ENCODE peak calls at places on chromosomes 6 and 20, in six cellular contexts. I, N, F, L, B and O are unnamed samples.

GRCh38 chr20:24992420-24993205 is at the start of gene APMAP:
- DNase-seq in I (peak), N (peak), F (peak), L (peak), B (peak), O (peak)

GRCh38 chr6:122063090-122063489 is 336.4 kb upstream of the HSF2 start:
- DNase-seq in I (no peak), N (no peak), F (no peak), L (no peak), B (no peak), O (no peak)

GRCh38 chr20:63881451-63882226 is 13.3 kb upstream of the DNAJC5 start:
- DNase-seq in I (no peak), N (no peak), F (no peak), L (no peak), B (no peak), O (no peak)

GRCh38 chr20:5696011-5696559 is 54.1 kb upstream of the SHLD1 start:
- DNase-seq in I (no peak), N (no peak), F (no peak), L (peak), B (no peak), O (no peak)

GRCh38 chr6:129212081-129212480 is 329.1 kb downstream of the LAMA2 start:
- DNase-seq in I (no peak), N (no peak), F (no peak), L (no peak), B (no peak), O (no peak)

GRCh38 chr20:3749087-3749688 is 16.7 kb downstream of the HSPA12B start:
- DNase-seq in I (no peak), N (no peak), F (no peak), L (no peak), B (peak), O (no peak)

GRCh38 chr6:129672883-129673631 is 36.9 kb downstream of the ARHGAP18 start:
- DNase-seq in I (peak), N (no peak), F (no peak), L (peak), B (no peak), O (no peak)

GRCh38 chr6:84082693-84083265 is 49.2 kb downstream of the MRAP2 start:
- DNase-seq in I (no peak), N (no peak), F (peak), L (no peak), B (no peak), O (no peak)

GRCh38 chr20:48772183-48772976 is 55.4 kb downstream of the PREX1 start:
- DNase-seq in I (no peak), N (no peak), F (no peak), L (no peak), B (peak), O (no peak)

GRCh38 chr20:52783769-52784168 is 188.4 kb upstream of the TSHZ2 start:
- DNase-seq in I (no peak), N (peak), F (no peak), L (no peak), B (no peak), O (no peak)

GRCh38 chr6:116596815-116597214 is 19.5 kb upstream of the RSPH4A start:
- DNase-seq in I (no peak), N (peak), F (peak), L (peak), B (no peak), O (no peak)

GRCh38 chr20:54619181-54619580 is 143.8 kb downstream of the DOK5 start:
- DNase-seq in I (no peak), N (no peak), F (peak), L (no peak), B (no peak), O (no peak)

GRCh38 chr20:38091447-38092216 is 58.1 kb downstream of the RPRD1B start:
- DNase-seq in I (no peak), N (no peak), F (no peak), L (peak), B (no peak), O (no peak)

GRCh38 chr20:23344336-23344735 is 6.3 kb upstream of the NXT1 start:
- DNase-seq in I (no peak), N (no peak), F (peak), L (no peak), B (no peak), O (no peak)

GRCh38 chr6:37375376-37375775 is 21.6 kb downstream of the RNF8 start:
- DNase-seq in I (no peak), N (no peak), F (no peak), L (no peak), B (no peak), O (no peak)

GRCh38 chr20:32474967-32475819 is 109.9 kb downstream of the NOL4L start:
- DNase-seq in I (peak), N (peak), F (peak), L (peak), B (peak), O (peak)

GRCh38 chr6:144265061-144265357 is 20.1 kb upstream of the UTRN start:
- DNase-seq in I (no peak), N (no peak), F (peak), L (peak), B (no peak), O (no peak)

GRCh38 chr20:5780233-5781217 is 30.3 kb downstream of the SHLD1 start:
- DNase-seq in I (no peak), N (no peak), F (no peak), L (peak), B (no peak), O (no peak)

GRCh38 chr6:39029156-39030011 is 19.2 kb upstream of the GLP1R start:
- DNase-seq in I (no peak), N (peak), F (peak), L (no peak), B (no peak), O (no peak)

GRCh38 chr20:14189794-14190402 is 147.5 kb downstream of the FLRT3 start:
- DNase-seq in I (peak), N (no peak), F (peak), L (peak), B (no peak), O (no peak)

GRCh38 chr20:40317156-40317790 is 371.8 kb downstream of the MAFB start:
- DNase-seq in I (no peak), N (no peak), F (no peak), L (no peak), B (no peak), O (no peak)

GRCh38 chr20:47318596-47319516 is 37.6 kb downstream of the ZMYND8 start:
- DNase-seq in I (no peak), N (peak), F (peak), L (peak), B (peak), O (peak)

GRCh38 chr6:169099411-169100202 is 154.0 kb downstream of the THBS2 start:
- DNase-seq in I (no peak), N (peak), F (no peak), L (peak), B (no peak), O (no peak)

GRCh38 chr20:51752343-51752951 is 15.7 kb downstream of the ATP9A start:
- DNase-seq in I (no peak), N (no peak), F (no peak), L (peak), B (no peak), O (no peak)

GRCh38 chr6:127026247-127026646 is 92.2 kb upstream of the RSPO3 start:
- DNase-seq in I (peak), N (no peak), F (no peak), L (no peak), B (no peak), O (no peak)

GRCh38 chr20:54351371-54352136 is 123.8 kb upstream of the DOK5 start:
- DNase-seq in I (no peak), N (no peak), F (no peak), L (no peak), B (no peak), O (no peak)

GRCh38 chr6:155315516-155315871 is 1.2 kb upstream of the TFB1M start:
- DNase-seq in I (no peak), N (no peak), F (no peak), L (no peak), B (no peak), O (no peak)

GRCh38 chr6:142833054-142833453 is 111.9 kb downstream of the HIVEP2 start:
- DNase-seq in I (peak), N (no peak), F (no peak), L (peak), B (no peak), O (no peak)

GRCh38 chr20:58384821-58385220 is 4.2 kb upstream of the VAPB start:
- DNase-seq in I (no peak), N (no peak), F (no peak), L (no peak), B (no peak), O (no peak)

GRCh38 chr6:51963980-51964379 is 123.4 kb downstream of the PKHD1 start:
- DNase-seq in I (no peak), N (no peak), F (peak), L (no peak), B (no peak), O (no peak)

GRCh38 chr20:50478162-50479036 is 31.8 kb upstream of the PTPN1 start:
- DNase-seq in I (no peak), N (peak), F (peak), L (peak), B (peak), O (no peak)

GRCh38 chr6:23537828-23538227 is 588.2 kb upstream of the NRSN1 start:
- DNase-seq in I (no peak), N (no peak), F (no peak), L (no peak), B (no peak), O (no peak)

GRCh38 chr20:45097485-45098095 is 3.3 kb downstream of the KCNS1 start:
- DNase-seq in I (no peak), N (no peak), F (no peak), L (no peak), B (no peak), O (no peak)

GRCh38 chr6:160135922-160136655 is 14.5 kb downstream of the SLC22A1 start:
- DNase-seq in I (no peak), N (peak), F (no peak), L (no peak), B (no peak), O (no peak)

GRCh38 chr20:31869942-31870702 is at the start of the genes DUSP15 and TTLL9:
- DNase-seq in I (no peak), N (peak), F (peak), L (no peak), B (peak), O (peak)

GRCh38 chr20:61558726-61559125 is 306.7 kb downstream of the CDH4 start:
- DNase-seq in I (peak), N (peak), F (no peak), L (peak), B (peak), O (no peak)

GRCh38 chr20:47727170-47727880 is 58.0 kb downstream of the SULF2 start:
- DNase-seq in I (no peak), N (no peak), F (no peak), L (no peak), B (peak), O (no peak)

GRCh38 chr6:11209369-11209768 is 23.1 kb downstream of the NEDD9 start:
- DNase-seq in I (no peak), N (no peak), F (no peak), L (no peak), B (no peak), O (no peak)
- TF ChIP-seq CTCF in I (no peak), N (no peak), F (no peak), L (no peak), B (no peak), O (no peak)

GRCh38 chr6:91082311-91082803 is 495.5 kb upstream of the MAP3K7 start:
- DNase-seq in I (no peak), N (peak), F (no peak), L (peak), B (no peak), O (no peak)

GRCh38 chr6:91079939-91080338 is 493.1 kb upstream of the MAP3K7 start:
- DNase-seq in I (no peak), N (peak), F (no peak), L (no peak), B (no peak), O (no peak)

GRCh38 chr6:91083226-91083625 is 496.4 kb upstream of the MAP3K7 start:
- DNase-seq in I (no peak), N (no peak), F (no peak), L (no peak), B (no peak), O (no peak)

DNA sequence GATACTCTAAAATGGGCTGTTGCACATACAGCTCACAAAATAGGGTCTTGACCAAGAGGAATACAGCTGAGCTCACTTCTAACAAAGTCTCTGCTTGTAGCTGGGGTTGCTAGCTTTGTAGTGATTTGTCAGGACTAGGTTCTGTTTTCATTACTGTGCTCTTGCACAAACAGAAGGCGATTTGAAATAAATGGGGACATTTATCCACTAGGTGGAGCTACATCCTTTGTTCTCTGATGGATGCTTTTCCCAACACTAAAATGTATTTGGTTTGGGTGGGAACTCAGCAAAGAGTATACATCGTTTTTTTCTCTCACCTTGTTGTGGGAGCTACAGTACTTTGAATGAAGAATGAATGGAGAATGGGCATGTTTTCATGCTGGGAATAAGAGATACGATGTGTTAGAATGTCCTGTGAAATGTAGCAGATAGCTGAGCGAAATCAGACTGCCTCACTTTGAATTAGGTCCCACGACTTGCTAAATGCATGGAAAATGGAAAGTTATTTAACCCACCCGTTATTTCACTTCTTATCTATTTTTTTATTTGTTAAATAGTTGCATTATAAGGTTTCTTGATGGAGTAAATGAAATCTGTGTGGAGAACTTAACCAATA is 494.7 kb upstream of the MAP3K7 start:
- DNase-seq in I (peak), N (peak), F (peak), L (peak), B (no peak), O (no peak)
- TF ChIP-seq CTCF in I (peak), N (peak), F (peak), L (peak), B (peak), O (peak)

GRCh38 chr6:135382182-135382628 is 115.3 kb downstream of the AHI1 start:
- DNase-seq in I (no peak), N (no peak), F (no peak), L (no peak), B (no peak), O (no peak)

GRCh38 chr6:135383297-135383696 is 114.2 kb downstream of the AHI1 start:
- DNase-seq in I (no peak), N (no peak), F (no peak), L (peak), B (no peak), O (no peak)

GRCh38 chr6:135380793-135381192 is 116.7 kb downstream of the AHI1 start:
- DNase-seq in I (no peak), N (no peak), F (no peak), L (no peak), B (no peak), O (no peak)

GRCh38 chr6:135385299-135385698 is 112.2 kb downstream of the AHI1 start:
- DNase-seq in I (no peak), N (no peak), F (no peak), L (no peak), B (no peak), O (no peak)

GRCh38 chr6:135383766-135384165 is 113.8 kb downstream of the AHI1 start:
- DNase-seq in I (no peak), N (no peak), F (no peak), L (no peak), B (no peak), O (no peak)
- TF ChIP-seq CTCF in I (no peak), N (peak), F (no peak), L (no peak), B (no peak), O (peak)

GRCh38 chr6:33271098-33271607 is 523 bp downstream of the VPS52 start:
- DNase-seq in I (no peak), N (no peak), F (no peak), L (no peak), B (no peak), O (no peak)
- TF ChIP-seq CTCF in I (no peak), N (peak), F (no peak), L (no peak), B (no peak), O (no peak)

GRCh38 chr6:3433005-3433404 is 23.8 kb downstream of the SLC22A23 start:
- DNase-seq in I (no peak), N (no peak), F (no peak), L (no peak), B (no peak), O (no peak)
- TF ChIP-seq CTCF in I (no peak), N (no peak), F (no peak), L (no peak), B (no peak), O (no peak)

DNA sequence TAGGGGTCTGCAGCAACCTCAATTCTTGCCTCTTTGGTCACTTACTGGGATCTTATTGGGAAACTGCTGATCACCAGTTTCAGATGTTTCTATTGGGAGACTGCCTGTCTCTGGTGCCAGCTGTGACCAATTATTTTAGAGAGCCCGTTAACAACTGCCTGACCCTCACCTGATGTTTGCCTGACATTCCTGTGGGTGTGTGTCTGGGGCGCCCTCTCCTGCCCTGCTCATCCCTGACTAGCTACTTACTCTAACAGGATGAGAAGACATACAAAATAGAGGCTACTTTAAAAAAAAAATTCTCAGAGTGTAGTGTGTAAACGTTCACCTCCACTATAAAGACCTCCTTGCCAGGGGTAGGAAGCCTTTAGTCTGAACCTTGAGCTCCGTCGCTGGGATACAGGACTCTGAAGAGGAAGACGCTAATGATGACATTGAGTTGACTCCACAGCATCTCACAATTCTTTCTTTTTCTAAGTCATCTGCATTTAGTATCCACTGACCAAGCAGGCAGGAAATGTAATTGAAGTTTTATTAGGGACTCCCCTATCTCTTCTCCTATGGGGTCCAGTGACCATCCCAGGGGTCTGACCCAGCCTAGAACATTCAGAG is 54.6 kb upstream of the DDR1 start:
- DNase-seq in I (no peak), N (peak), F (no peak), L (no peak), B (no peak), O (no peak)
- TF ChIP-seq CTCF in I (no peak), N (peak), F (no peak), L (no peak), B (no peak), O (no peak)

GRCh38 chr20:35620818-35621559 is 5.4 kb downstream of the SPAG4 start:
- DNase-seq in I (no peak), N (no peak), F (no peak), L (no peak), B (peak), O (no peak)

GRCh38 chr20:35618032-35618371 is 2.4 kb downstream of the SPAG4 start:
- DNase-seq in I (no peak), N (no peak), F (no peak), L (no peak), B (no peak), O (no peak)

GRCh38 chr20:35618372-35619131 is 2.9 kb downstream of the SPAG4 start:
- DNase-seq in I (no peak), N (peak), F (peak), L (peak), B (peak), O (no peak)

GRCh38 chr20:35619196-35620095 is 3.8 kb downstream of the SPAG4 start:
- DNase-seq in I (peak), N (peak), F (peak), L (peak), B (peak), O (peak)

DNA sequence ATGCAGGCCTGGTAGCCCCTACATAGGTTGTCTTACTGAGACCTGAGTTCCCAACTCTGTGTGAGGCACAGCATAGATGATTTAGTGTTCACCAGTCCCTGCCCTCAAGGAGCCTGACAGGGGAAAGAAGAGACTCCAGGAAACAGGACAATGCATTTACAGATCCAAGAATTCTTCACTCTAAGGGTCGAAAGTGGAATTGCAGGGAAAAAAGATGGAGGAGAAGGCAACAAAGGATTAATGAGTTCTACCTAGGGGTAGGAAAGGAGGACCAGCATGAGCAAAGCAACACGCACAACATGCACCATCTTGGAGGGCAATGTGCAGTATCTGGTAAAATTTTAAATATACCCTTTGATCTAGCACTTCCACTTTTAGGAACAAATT is 5.9 kb downstream of the SPAG4 start:
- DNase-seq in I (no peak), N (no peak), F (no peak), L (no peak), B (no peak), O (no peak)
- TF ChIP-seq CTCF in I (peak), N (peak), F (no peak), L (no peak), B (no peak), O (no peak)

GRCh38 chr6:164039954-164040375 is 625.4 kb downstream of the QKI start:
- DNase-seq in I (no peak), N (no peak), F (no peak), L (no peak), B (peak), O (no peak)
- TF ChIP-seq CTCF in I (no peak), N (no peak), F (no peak), L (no peak), B (no peak), O (no peak)

GRCh38 chr6:150549007-150549406 is 50.7 kb upstream of the PLEKHG1 start:
- DNase-seq in I (no peak), N (no peak), F (no peak), L (no peak), B (no peak), O (no peak)
- TF ChIP-seq CTCF in I (no peak), N (peak), F (no peak), L (no peak), B (no peak), O (no peak)